ENCODE peak calls at places on chromosomes 4 and X, in five cellular contexts. V is upper lobe of right lung; U is naive thymus-derived CD4-positive, alpha-beta T cell; H is NB4; I is bronchial epithelial cell. N is an unnamed sample.

GRCh38 chr4:108959497-108959896 is 196.6 kb upstream of the ETNPPL start:
- DNase-seq in V (no peak), U (no peak), H (no peak), I (no peak), N (no peak)

GRCh38 chrX:56797966-56798711 is 69.1 kb downstream of the NBDY start:
- DNase-seq in V (peak; percentile 31), U (no peak), H (no peak), I (peak; percentile 18), N (peak; percentile 7)

GRCh38 chrX:15579778-15580747 is 20.7 kb downstream of the ACE2 start:
- DNase-seq in V (no peak), U (no peak), H (no peak), I (peak; percentile 65), N (peak; percentile 4)

GRCh38 chr4:83224502-83225197 is 59.9 kb downstream of the COQ2 start:
- DNase-seq in V (no peak), U (no peak), H (no peak), I (no peak), N (no peak)

GRCh38 chr4:159374749-159375535 is 272.1 kb downstream of the RAPGEF2 start:
- DNase-seq in V (no peak), U (no peak), H (no peak), I (no peak), N (peak; percentile 39)

GRCh38 chr4:80268081-80268823 is 1.8 kb downstream of the FGF5 start:
- DNase-seq in V (no peak), U (no peak), H (no peak), I (peak; percentile 3), N (no peak)

GRCh38 chr4:185834088-185834487 is 22.1 kb upstream of the SORBS2 start:
- DNase-seq in V (no peak), U (no peak), H (no peak), I (no peak), N (no peak)

GRCh38 chr4:168631241-168632151 is 134.6 kb downstream of the PALLD start:
- DNase-seq in V (peak; percentile 85), U (no peak), H (peak; percentile 4), I (peak; percentile 33), N (peak; percentile 79)

GRCh38 chr4:72525938-72526337 is 43.1 kb downstream of the ADAMTS3 start:
- DNase-seq in V (peak; percentile 60), U (no peak), H (no peak), I (no peak), N (peak; percentile 44)

GRCh38 chr4:131609039-131609438 is 1540.1 kb upstream of the PCDH10 start:
- DNase-seq in V (no peak), U (no peak), H (no peak), I (no peak), N (peak; percentile 26)

GRCh38 chr4:168070903-168071302 is 21.4 kb upstream of the ANXA10 start:
- DNase-seq in V (no peak), U (no peak), H (no peak), I (peak; percentile 4), N (no peak)

GRCh38 chr4:68271851-68272756 is 26.6 kb upstream of the TMPRSS11B start:
- DNase-seq in V (no peak), U (peak; percentile 41), H (peak; percentile 41), I (peak; percentile 65), N (peak; percentile 77)

GRCh38 chrX:100721328-100721727 is 10.6 kb downstream of the SYTL4 start:
- DNase-seq in V (no peak), U (no peak), H (no peak), I (no peak), N (no peak)

GRCh38 chrX:53717205-53717604 is 30.7 kb upstream of the HUWE1 start:
- DNase-seq in V (no peak), U (no peak), H (no peak), I (no peak), N (no peak)

GRCh38 chr4:73617256-73617655 is 3.0 kb downstream of the RASSF6 start:
- DNase-seq in V (no peak), U (no peak), H (no peak), I (peak; percentile 65), N (no peak)

GRCh38 chr4:212438-213174 is 88.3 kb downstream of the ZNF718 start:
- DNase-seq in V (peak; percentile 73), U (peak; percentile 4), H (no peak), I (peak; percentile 69), N (peak; percentile 83)

GRCh38 chrX:111244238-111244750 is 26.0 kb downstream of the CAPN6 start:
- DNase-seq in V (no peak), U (no peak), H (peak; percentile 21), I (peak; percentile 20), N (peak; percentile 9)

GRCh38 chr4:69167300-69167699 is 47.2 kb downstream of the UGT2B11 start:
- DNase-seq in V (no peak), U (no peak), H (peak; percentile 5), I (peak; percentile 2), N (peak; percentile 33)

GRCh38 chr4:137648531-137648930 is 116.2 kb upstream of the PCDH18 start:
- DNase-seq in V (no peak), U (no peak), H (no peak), I (no peak), N (no peak)

GRCh38 chr4:83536649-83537352 is 893 bp downstream of the GPAT3 start:
- DNase-seq in V (no peak), U (no peak), H (no peak), I (no peak), N (no peak)

GRCh38 chrX:47078129-47079043 is at the start of gene RGN:
- DNase-seq in V (peak; percentile 62), U (no peak), H (no peak), I (no peak), N (no peak)

GRCh38 chrX:149628280-149628679 is 3.3 kb downstream of the TMEM185A start:
- DNase-seq in V (no peak), U (no peak), H (no peak), I (peak; percentile 91), N (no peak)

GRCh38 chr4:113522433-113522832 is 239.1 kb downstream of the CAMK2D start:
- DNase-seq in V (no peak), U (no peak), H (no peak), I (no peak), N (no peak)

GRCh38 chrX:104126856-104127255 is 14.5 kb downstream of the ZCCHC18 start:
- DNase-seq in V (no peak), U (no peak), H (no peak), I (no peak), N (peak; percentile 49)

GRCh38 chr4:24800273-24800880 is 5.0 kb downstream of the SOD3 start:
- DNase-seq in V (no peak), U (no peak), H (peak; percentile 45), I (no peak), N (peak; percentile 36)

GRCh38 chrX:9379697-9380551 is 84.9 kb upstream of the TBL1X start:
- DNase-seq in V (no peak), U (no peak), H (no peak), I (peak; percentile 91), N (no peak)

DNA sequence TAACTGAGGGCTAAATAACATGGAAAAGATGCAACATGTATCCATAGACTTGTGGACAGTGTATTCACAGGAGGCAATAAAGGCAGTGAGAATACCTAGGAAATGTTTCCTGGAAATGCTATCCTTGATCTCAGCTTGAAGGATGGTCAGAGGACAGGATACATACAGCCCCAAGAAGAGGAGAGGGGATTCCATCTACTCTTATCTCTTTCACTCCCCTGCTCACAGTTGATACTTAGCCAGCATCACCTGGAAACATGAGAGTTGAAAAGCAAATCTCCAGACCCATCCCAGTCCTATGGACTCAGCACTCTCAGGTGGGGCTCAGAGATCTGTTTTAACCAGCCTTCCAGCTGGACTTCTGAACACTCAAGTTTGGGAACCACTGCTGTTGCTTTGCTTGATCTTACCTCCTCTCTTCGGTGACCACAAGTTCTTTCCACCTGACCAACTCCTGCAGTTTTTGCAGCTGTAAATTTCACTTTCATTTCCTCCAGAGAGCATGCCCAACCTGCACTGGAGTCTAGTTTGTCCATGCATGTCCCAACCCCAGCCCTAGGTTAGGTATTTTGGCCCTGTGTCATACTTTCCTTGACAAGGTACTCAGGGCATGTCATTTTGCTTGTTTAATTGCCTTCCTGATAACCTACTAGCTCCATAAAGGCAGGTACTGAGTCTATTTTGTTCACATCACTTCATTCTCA is 10.4 kb downstream of the RELL1 start:
- DNase-seq in V (no peak), U (no peak), H (no peak), I (peak; percentile 48), N (no peak)
- H3K4me3 ChIP-seq in V (no peak overlapping the region), U (no peak overlapping the region), H (no peak overlapping the region), I (no peak overlapping the region), N (no peak overlapping the region)

DNA sequence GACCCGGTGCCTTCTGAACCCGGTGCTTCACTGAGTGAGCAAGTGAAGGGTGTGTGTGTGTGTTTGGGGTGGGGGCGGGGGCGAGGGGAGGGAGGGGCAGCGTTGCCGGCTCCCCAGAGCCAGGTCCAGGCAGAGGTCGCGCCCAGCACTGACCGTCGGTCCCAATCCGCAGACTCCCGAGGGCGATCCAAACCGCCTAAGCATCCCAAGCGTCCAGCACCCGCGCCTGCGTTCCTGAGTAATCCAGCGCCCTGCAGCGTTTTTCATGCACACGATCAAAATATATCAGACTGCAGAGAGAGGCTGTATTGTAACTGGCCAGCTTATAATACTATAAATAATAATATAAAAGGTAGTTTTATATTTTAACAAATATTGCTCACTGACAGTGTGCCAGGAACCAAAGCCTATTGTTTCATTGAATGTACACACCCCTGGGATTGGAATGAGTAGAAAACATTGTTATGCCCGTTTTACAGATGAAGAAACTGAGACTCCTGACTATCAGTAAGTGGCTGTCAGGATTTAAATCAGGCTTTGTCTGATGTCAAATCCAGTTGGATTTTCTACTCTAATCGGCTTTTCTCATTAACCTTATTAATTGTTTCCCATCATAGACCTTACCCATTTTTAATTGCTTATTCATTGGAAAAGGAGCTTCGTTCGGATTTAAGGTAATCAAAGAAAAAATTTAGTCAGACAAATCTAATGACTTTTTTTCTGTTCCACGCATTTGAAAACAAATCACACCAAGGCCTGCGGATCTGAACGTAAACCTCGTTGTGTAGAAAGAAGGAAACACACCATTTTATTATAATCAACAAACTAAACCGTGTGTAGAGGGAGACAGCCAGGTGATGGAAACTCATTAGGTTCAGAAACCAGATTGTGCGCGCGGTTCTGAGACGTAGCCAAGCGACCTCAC is 4.0 kb upstream of the NKX3-2 start:
- DNase-seq in V (no peak), U (no peak), H (no peak), I (no peak), N (no peak)
- H3K4me3 ChIP-seq in V (no peak overlapping the region), U (no peak overlapping the region), H (peak overlapping the region; percentile 17), I (no peak overlapping the region), N (no peak overlapping the region)

DNA sequence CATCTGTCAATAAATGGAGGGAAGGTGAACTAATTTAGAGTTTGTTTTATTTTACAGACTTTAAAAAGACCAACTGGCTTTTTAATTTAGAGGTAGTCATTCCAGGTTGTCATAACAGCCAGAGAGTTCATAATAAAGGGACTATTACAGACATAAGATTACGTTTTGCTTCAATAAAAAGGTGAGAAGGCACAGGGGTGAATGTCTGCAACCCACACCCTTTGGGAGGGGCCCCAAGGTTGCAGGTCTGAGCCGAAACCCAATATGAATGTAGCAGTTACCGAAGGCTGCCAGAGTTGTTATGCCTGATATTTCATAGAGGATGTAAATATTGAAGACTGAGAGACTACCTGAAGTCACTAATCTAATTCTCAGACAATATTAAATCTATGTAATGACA is 329.7 kb upstream of the GALNT7 start:
- DNase-seq in V (no peak), U (no peak), H (no peak), I (no peak), N (no peak)
- H3K4me3 ChIP-seq in V (no peak overlapping the region), U (no peak overlapping the region), H (no peak overlapping the region), I (no peak overlapping the region), N (no peak overlapping the region)

GRCh38 chr4:77157859-77158486 is 966 bp downstream of the CCNG2 start:
- DNase-seq in V (peak; percentile 94), U (peak; percentile 60), H (peak; percentile 93), I (peak; percentile 61), N (peak; percentile 89)
- H3K4me3 ChIP-seq in V (peak overlapping the region; percentile 100), U (peak overlapping the region; percentile 99), H (peak overlapping the region; percentile 63), I (peak overlapping the region; percentile 100), N (peak overlapping the region; percentile 93)